ENCODE peak calls at places on chromosomes 13 and 19, in six cellular contexts. W is GM23248; L is right cardiac atrium; Z is stomach; Y is right lobe of liver; S is CD8-positive, alpha-beta memory T cell. V is an unnamed sample.

GRCh38 chr13:40070357-40070756 is 414.9 kb downstream of the COG6 start:
- DNase-seq in S (no peak), W (no peak), Y (no peak), L (no peak), Z (no peak), V (no peak)

GRCh38 chr19:3860499-3860898 is 8.3 kb downstream of the ZFR2 start:
- DNase-seq in Z (no peak), L (no peak), S (no peak), W (no peak), Y (no peak), V (no peak)

GRCh38 chr13:76349700-76350099 is 536.5 kb downstream of the KCTD12 start:
- DNase-seq in L (no peak), S (no peak), Z (no peak), W (no peak), Y (no peak), V (no peak)

GRCh38 chr19:30942636-30943035 is 406.6 kb downstream of the TSHZ3 start:
- DNase-seq in W (no peak), Z (no peak), Y (no peak), L (no peak), S (no peak), V (no peak)

GRCh38 chr19:12884926-12885748 is 1.9 kb downstream of the KLF1 start:
- DNase-seq in Y (peak; percentile 83), L (peak; percentile 59), W (peak; percentile 75), S (peak; percentile 84), Z (peak; percentile 95), V (peak; percentile 96)

GRCh38 chr19:44072543-44073401 is 813 bp downstream of the ZNF284 start:
- DNase-seq in L (no peak), W (peak; percentile 44), S (no peak), Z (no peak), Y (no peak), V (no peak)

GRCh38 chr19:2628597-2628996 is 73.9 kb downstream of the GNG7 start:
- DNase-seq in W (no peak), Y (no peak), L (no peak), Z (no peak), S (no peak), V (no peak)

GRCh38 chr19:15238639-15239155 is 6.4 kb upstream of the EPHX3 start:
- DNase-seq in Y (no peak), W (no peak), L (no peak), Z (no peak), S (no peak), V (no peak)

GRCh38 chr13:71869274-71869673 is 2.3 kb upstream of the DACH1 start:
- DNase-seq in L (no peak), S (no peak), Y (no peak), W (no peak), Z (no peak), V (no peak)

GRCh38 chr19:30783936-30784335 is 411.8 kb downstream of the ZNF536 start:
- DNase-seq in Y (no peak), W (no peak), Z (no peak), L (no peak), S (no peak), V (no peak)

GRCh38 chr19:14203258-14203657 is 2.7 kb downstream of the ADGRL1 start:
- DNase-seq in W (no peak), S (no peak), Y (no peak), Z (no peak), L (no peak), V (no peak)
- H3K4me3 ChIP-seq in W (no peak overlapping the region), S (no peak overlapping the region), Y (no peak overlapping the region), Z (no peak overlapping the region), L (no peak overlapping the region), V (no peak overlapping the region)

GRCh38 chr19:289651-290538 is 1.3 kb downstream of the PLPP2 start:
- DNase-seq in W (peak; percentile 81), Z (peak; percentile 87), Y (peak; percentile 28), L (no peak), S (no peak), V (no peak)
- H3K4me3 ChIP-seq in W (no peak overlapping the region), Z (peak overlapping the region; percentile 61), Y (no peak overlapping the region), L (no peak overlapping the region), S (no peak overlapping the region), V (no peak overlapping the region)

GRCh38 chr13:44142911-44143665 is 230.5 kb upstream of the SERP2 start:
- DNase-seq in S (no peak), L (no peak), Z (no peak), W (peak; percentile 28), Y (no peak), V (no peak)
- H3K4me3 ChIP-seq in S (no peak overlapping the region), L (peak overlapping the region; percentile 77), Z (peak overlapping the region; percentile 52), W (peak overlapping the region; percentile 69), Y (peak overlapping the region; percentile 65), V (no peak overlapping the region)

GRCh38 chr19:8965887-8966286 is 44.3 kb downstream of the MUC16 start:
- DNase-seq in Y (no peak), S (no peak), L (no peak), W (no peak), Z (no peak), V (no peak)
- H3K4me3 ChIP-seq in Y (no peak overlapping the region), S (no peak overlapping the region), L (no peak overlapping the region), W (no peak overlapping the region), Z (no peak overlapping the region), V (no peak overlapping the region)

GRCh38 chr13:44158741-44159632 is 214.6 kb upstream of the SERP2 start:
- DNase-seq in Z (no peak), Y (no peak), S (no peak), L (peak; percentile 40), W (no peak), V (no peak)

GRCh38 chr13:44157614-44158013 is 216.0 kb upstream of the SERP2 start:
- DNase-seq in L (no peak), S (no peak), Y (no peak), Z (no peak), W (no peak), V (no peak)

GRCh38 chr13:44155422-44156293 is 218.0 kb upstream of the SERP2 start:
- DNase-seq in L (peak; percentile 64), W (peak; percentile 69), S (no peak), Y (no peak), Z (peak; percentile 70), V (no peak)

GRCh38 chr13:44158055-44158655 is 215.5 kb upstream of the SERP2 start:
- DNase-seq in L (no peak), Z (no peak), Y (no peak), W (no peak), S (no peak), V (no peak)

GRCh38 chr13:44156294-44156658 is 217.3 kb upstream of the SERP2 start:
- DNase-seq in Z (no peak), S (no peak), L (no peak), W (no peak), Y (no peak), V (no peak)
- H3K4me3 ChIP-seq in Z (peak overlapping the region; percentile 11), S (no peak overlapping the region), L (no peak overlapping the region), W (peak overlapping the region; percentile 63), Y (no peak overlapping the region), V (no peak overlapping the region)

DNA sequence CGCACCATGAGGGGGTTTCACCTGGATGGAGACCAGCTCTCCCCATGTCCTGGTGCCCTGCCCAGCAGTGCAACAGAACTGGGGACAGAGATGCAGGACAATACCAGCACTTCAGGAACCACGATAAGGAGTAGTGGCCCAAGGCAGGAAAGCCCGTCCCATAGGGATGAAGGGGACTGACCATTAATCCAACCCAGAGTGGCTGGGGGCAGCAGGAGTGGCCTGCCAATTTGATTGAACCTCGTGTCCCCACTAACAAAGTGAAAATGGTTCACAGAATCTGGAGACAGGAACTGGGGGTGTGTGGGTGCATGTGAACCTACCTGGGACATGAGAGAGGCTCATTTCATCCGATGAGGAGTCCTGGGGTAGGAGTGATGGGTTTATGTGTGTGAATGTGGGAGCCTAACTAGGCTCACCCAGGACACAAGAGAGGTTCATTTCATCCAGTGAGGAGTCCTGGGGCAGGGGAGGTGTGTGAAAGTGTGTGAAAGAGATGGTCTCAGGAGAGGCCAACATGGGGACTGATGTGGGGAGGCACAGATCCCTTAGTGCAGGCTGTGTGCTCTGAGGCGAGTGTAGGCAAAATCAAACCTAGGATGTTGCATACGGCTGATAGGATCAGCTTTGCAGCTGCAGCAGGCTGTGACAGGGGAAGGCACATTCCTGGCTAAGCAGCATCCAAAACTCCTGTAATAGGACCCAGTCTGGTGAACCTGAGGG is 98.2 kb downstream of the ZNF429 start:
- DNase-seq in W (peak; percentile 5), L (no peak), Z (no peak), S (no peak), Y (no peak), V (no peak)
- H3K4me3 ChIP-seq in W (peak overlapping the region; percentile 86), L (peak overlapping the region; percentile 87), Z (peak overlapping the region; percentile 54), S (peak overlapping the region; percentile 69), Y (no peak overlapping the region), V (peak overlapping the region; percentile 44)

GRCh38 chr13:26051231-26052135 is at the start of gene SHISA2:
- DNase-seq in Y (no peak), L (peak; percentile 55), Z (peak; percentile 45), S (peak; percentile 29), W (peak; percentile 68), V (no peak)
- H3K4me3 ChIP-seq in Y (peak within 1 kb of the TSS; percentile 33), L (peak within 1 kb of the TSS; percentile 42), Z (peak within 1 kb of the TSS; percentile 69), S (no peak within 1 kb of the TSS), W (peak within 1 kb of the TSS; percentile 59), V (peak within 1 kb of the TSS; percentile 38)